ENCODE peak calls at places on chromosomes 2 and 18, in nine cellular contexts. L, S, T, Z, A, W, Y, X and E are unnamed samples.

GRCh38 chr2:156892449-156893335 is 364.8 kb upstream of the GALNT5 start:
- DNase-seq in A (no peak), L (no peak), Z (no peak), W (peak; percentile 65), Y (peak; percentile 63), S (no peak), X (no peak), T (peak; percentile 60), E (peak; percentile 80)

GRCh38 chr2:81551040-81551634 is 1246.6 kb upstream of the LRRTM1 start:
- DNase-seq in Y (peak; percentile 0), X (no peak), L (no peak), W (no peak), T (no peak), A (no peak), Z (no peak), S (no peak), E (no peak)

GRCh38 chr18:14086459-14087231 is 45.6 kb downstream of the ZNF519 start:
- DNase-seq in Y (peak; percentile 27), Z (peak; percentile 35), L (peak; percentile 24), S (no peak), T (peak; percentile 64), A (no peak), W (peak; percentile 19), X (peak; percentile 5), E (peak; percentile 22)

GRCh38 chr2:84830758-84831500 is 50.0 kb downstream of the TRABD2A start:
- DNase-seq in S (no peak), Z (no peak), A (no peak), X (no peak), L (no peak), T (no peak), Y (no peak), W (no peak), E (no peak)

GRCh38 chr2:20929721-20930120 is 106.8 kb upstream of the LDAH start:
- DNase-seq in L (no peak), Y (no peak), A (no peak), T (no peak), X (no peak), W (no peak), S (no peak), Z (no peak), E (no peak)

GRCh38 chr2:24276349-24276899 is 83.9 kb downstream of the ITSN2 start:
- DNase-seq in L (no peak), T (peak; percentile 1), S (no peak), A (no peak), Y (no peak), W (no peak), X (no peak), Z (no peak), E (no peak)

GRCh38 chr18:78239090-78239457 is 740.5 kb upstream of the SALL3 start:
- DNase-seq in X (no peak), Y (no peak), S (no peak), A (no peak), W (no peak), L (no peak), Z (no peak), T (no peak), E (no peak)

GRCh38 chr2:88852753-88853402 is 161.4 kb downstream of the RPIA start:
- DNase-seq in A (no peak), S (no peak), Y (no peak), Z (no peak), X (no peak), L (no peak), W (no peak), T (no peak), E (peak; percentile 87)

GRCh38 chr18:23462876-23463275 is 9.8 kb downstream of the RIOK3 start:
- DNase-seq in X (no peak), T (no peak), Y (peak; percentile 37), W (no peak), A (no peak), L (no peak), Z (no peak), S (no peak), E (no peak)

GRCh38 chr2:127088706-127089105 is 18.2 kb downstream of the BIN1 start:
- DNase-seq in S (no peak), X (no peak), Y (no peak), T (no peak), W (no peak), L (no peak), A (no peak), Z (no peak), E (no peak)

GRCh38 chr18:72336786-72337185 is 207.4 kb downstream of the CBLN2 start:
- DNase-seq in Y (no peak), S (no peak), T (no peak), L (no peak), X (no peak), Z (no peak), W (no peak), A (no peak), E (no peak)

GRCh38 chr2:68837861-68838341 is 33.3 kb downstream of the BMP10 start:
- DNase-seq in Z (no peak), Y (peak; percentile 78), X (no peak), S (no peak), L (no peak), A (no peak), W (no peak), T (no peak), E (peak; percentile 30)

GRCh38 chr2:63990072-63990471 is 29.2 kb downstream of the VPS54 start:
- DNase-seq in A (no peak), Y (no peak), L (no peak), Z (no peak), T (no peak), W (no peak), X (no peak), S (no peak), E (no peak)

GRCh38 chr18:66900837-66901236 is 296.9 kb upstream of the CDH19 start:
- DNase-seq in A (no peak), Y (no peak), Z (no peak), X (no peak), S (no peak), T (no peak), L (no peak), W (no peak), E (no peak)

GRCh38 chr2:228853151-228853550 is 417.9 kb downstream of the PID1 start:
- DNase-seq in S (no peak), Z (no peak), X (no peak), Y (no peak), A (no peak), W (no peak), L (no peak), T (no peak), E (no peak)

GRCh38 chr2:21165350-21165749 is 41.6 kb downstream of the TDRD15 start:
- DNase-seq in S (no peak), Y (peak; percentile 4), T (no peak), W (no peak), A (no peak), L (no peak), X (no peak), Z (no peak), E (peak; percentile 3)

GRCh38 chr18:80109676-80110078 is 615 bp downstream of the ADNP2 start:
- DNase-seq in S (no peak), Z (peak; percentile 57), L (peak; percentile 19), T (peak; percentile 31), A (no peak), X (no peak), W (peak; percentile 8), Y (peak; percentile 55), E (no peak)

GRCh38 chr2:213216461-213216860 is 65.0 kb upstream of the IKZF2 start:
- DNase-seq in T (no peak), Z (no peak), Y (peak; percentile 99), X (no peak), A (no peak), L (no peak), W (no peak), S (no peak), E (peak; percentile 87)

GRCh38 chr2:75021672-75022071 is 63.2 kb downstream of the POLE4 start:
- DNase-seq in S (no peak), T (no peak), X (peak; percentile 29), W (no peak), Z (no peak), Y (peak; percentile 74), L (no peak), A (no peak), E (peak; percentile 71)

GRCh38 chr2:120431386-120432292 is 85.7 kb downstream of the INHBB start:
- DNase-seq in S (no peak), L (no peak), T (no peak), Z (no peak), A (no peak), Y (no peak), X (no peak), W (no peak), E (no peak)

GRCh38 chr2:70949086-70949485 is 13.4 kb downstream of the ATP6V1B1 start:
- DNase-seq in S (no peak), X (no peak), Z (no peak), Y (no peak), T (no peak), W (no peak), L (no peak), A (no peak), E (no peak)

GRCh38 chr18:9017170-9017899 is 85.2 kb upstream of the NDUFV2 start:
- DNase-seq in L (peak; percentile 66), Y (peak; percentile 94), T (peak; percentile 39), Z (no peak), W (no peak), X (peak; percentile 62), A (no peak), S (peak; percentile 45), E (peak; percentile 87)

GRCh38 chr2:45554073-45554742 is 56.9 kb downstream of the SRBD1 start:
- DNase-seq in T (no peak), A (no peak), S (no peak), L (no peak), Z (no peak), Y (peak; percentile 78), W (no peak), X (no peak), E (no peak)

GRCh38 chr2:239197146-239197545 is 203.7 kb downstream of the HDAC4 start:
- DNase-seq in W (no peak), A (no peak), Y (no peak), L (no peak), S (no peak), Z (no peak), X (no peak), T (no peak), E (no peak)

GRCh38 chr2:2516386-2516785 is 185.3 kb upstream of the MYT1L start:
- DNase-seq in Z (no peak), L (no peak), S (no peak), T (no peak), Y (no peak), A (no peak), X (no peak), W (no peak), E (no peak)

GRCh38 chr2:51706220-51706619 is 674.3 kb upstream of the NRXN1 start:
- DNase-seq in Z (no peak), S (no peak), L (no peak), X (no peak), Y (peak; percentile 21), T (no peak), A (no peak), W (no peak), E (no peak)

GRCh38 chr2:196750977-196751631 is 48.4 kb downstream of the GTF3C3 start:
- DNase-seq in Z (peak; percentile 76), T (peak; percentile 71), W (peak; percentile 3), S (peak; percentile 37), A (peak; percentile 53), L (no peak), X (peak; percentile 28), Y (peak; percentile 85), E (peak; percentile 57)

GRCh38 chr18:46660955-46661749 is 4.1 kb upstream of the LOXHD1 start:
- DNase-seq in A (no peak), X (no peak), L (no peak), Y (peak; percentile 30), S (no peak), T (peak; percentile 90), W (no peak), Z (peak; percentile 24), E (peak; percentile 11)

GRCh38 chr2:143802871-143803650 is 673.8 kb downstream of the ARHGAP15 start:
- DNase-seq in S (no peak), Z (no peak), A (no peak), X (no peak), L (no peak), W (no peak), T (no peak), Y (no peak), E (no peak)

GRCh38 chr18:28040216-28040615 is 136.7 kb downstream of the CDH2 start:
- DNase-seq in L (no peak), T (no peak), X (no peak), Z (no peak), W (no peak), Y (no peak), S (no peak), A (no peak), E (no peak)

GRCh38 chr18:808086-808485 is 4.0 kb downstream of the YES1 start:
- DNase-seq in X (no peak), S (no peak), L (no peak), Y (peak; percentile 31), A (no peak), W (peak; percentile 5), Z (no peak), T (peak; percentile 49), E (no peak)